ENCODE peak calls at places on chromosomes 2 and 18, in four cellular contexts. I is coronary artery, B is C1 segment of cervical spinal cord, Q is fibroblast of the conjunctiva. H is an unnamed sample.

GRCh38 chr2:68909793-68910674 is 38.8 kb upstream of the BMP10 start:
- DNase-seq in I (no peak), Q (peak), B (no peak), H (peak)

GRCh38 chr2:237128026-237128703 is 42.5 kb downstream of the COPS8 start:
- DNase-seq in I (peak), B (peak), Q (peak), H (no peak)

GRCh38 chr2:175363719-175364118 is 182.2 kb upstream of the ATP5MC3 start:
- DNase-seq in Q (no peak), I (no peak), B (no peak), H (no peak)

GRCh38 chr18:62288669-62289016 is 36.5 kb upstream of the TNFRSF11A start:
- DNase-seq in B (no peak), I (no peak), Q (no peak), H (no peak)

GRCh38 chr2:240929364-240930095 is 23.4 kb downstream of the CROCC2 start:
- DNase-seq in B (no peak), I (peak), Q (no peak), H (no peak)

GRCh38 chr2:196987654-196988364 is 61.3 kb upstream of the PGAP1 start:
- DNase-seq in I (no peak), Q (peak), B (peak), H (peak)

GRCh38 chr18:45505497-45506206 is 109.6 kb upstream of the SLC14A2 start:
- DNase-seq in B (no peak), I (no peak), Q (peak), H (no peak)

GRCh38 chr2:153971914-153972313 is 100.2 kb downstream of the GALNT13 start:
- DNase-seq in B (no peak), Q (no peak), I (no peak), H (no peak)

GRCh38 chr2:232465061-232465460 is 9.1 kb downstream of the ALPI start:
- DNase-seq in I (peak), Q (no peak), B (no peak), H (no peak)

GRCh38 chr18:24930974-24931373 is 421.0 kb downstream of the ZNF521 start:
- DNase-seq in I (no peak), Q (no peak), B (no peak), H (no peak)

GRCh38 chr2:42905341-42906114 is 113.1 kb upstream of the HAAO start:
- DNase-seq in B (no peak), I (peak), Q (peak), H (no peak)

GRCh38 chr2:235534608-235535422 is 41.0 kb downstream of the AGAP1 start:
- DNase-seq in Q (no peak), I (no peak), B (no peak), H (no peak)